ENCODE peak calls at places on chromosomes 7 and 10, in eight cellular contexts. I is neuronal stem cell; P is CD8-positive, alpha-beta T cell; B is breast epithelium; Z is ascending aorta; Y is fibroblast of lung; L is sigmoid colon; V is mammary epithelial cell. G is an unnamed sample.
A peak's percentile ranks its signal among the peaks of the same experiment; 100 is the strongest.

GRCh38 chr7:17685141-17685540 is 255.2 kb downstream of the SNX13 start:
- DNase-seq in B (no peak), L (no peak), P (no peak), V (no peak), I (no peak), Y (no peak), Z (no peak), G (no peak)

GRCh38 chr10:103838095-103838395 is 17.3 kb downstream of the SH3PXD2A start:
- DNase-seq in Y (no peak), B (no peak), L (peak; percentile 47), V (no peak), P (no peak), Z (no peak), I (no peak), G (no peak)

GRCh38 chr10:88901610-88902327 is 21.7 kb downstream of the STAMBPL1 start:
- DNase-seq in L (no peak), V (no peak), Y (peak; percentile 75), I (no peak), Z (no peak), P (no peak), B (no peak), G (no peak)

GRCh38 chr10:69861251-69862240 is 59.8 kb downstream of the COL13A1 start:
- DNase-seq in I (no peak), B (no peak), P (no peak), Y (peak; percentile 92), V (peak; percentile 92), Z (no peak), L (no peak), G (peak; percentile 9)

GRCh38 chr10:42950606-42951485 is 126.0 kb upstream of the RET start:
- DNase-seq in L (peak; percentile 52), Y (no peak), P (no peak), B (peak; percentile 6), Z (peak; percentile 52), V (no peak), I (no peak), G (no peak)

GRCh38 chr10:68086011-68086410 is 10.9 kb upstream of the HERC4 start:
- DNase-seq in B (no peak), L (no peak), Y (no peak), I (no peak), V (peak; percentile 21), Z (no peak), P (no peak), G (no peak)

GRCh38 chr10:79984851-79985250 is 35.9 kb upstream of the SFTPD start:
- DNase-seq in P (no peak), I (no peak), Y (peak; percentile 10), Z (no peak), B (peak; percentile 22), L (no peak), V (peak; percentile 93), G (no peak)

GRCh38 chr7:47806701-47807103 is 141.6 kb downstream of the PKD1L1 start:
- DNase-seq in L (peak; percentile 74), V (no peak), Z (no peak), I (no peak), Y (no peak), P (no peak), B (peak; percentile 28), G (peak; percentile 28)

GRCh38 chr7:152145853-152146466 is 120.5 kb downstream of the GALNT11 start:
- DNase-seq in B (no peak), I (peak; percentile 27), Y (peak; percentile 90), L (no peak), Z (no peak), P (peak; percentile 11), V (peak; percentile 51), G (no peak)

GRCh38 chr10:124094419-124094785 is 1.0 kb upstream of the CHST15 start:
- DNase-seq in Y (no peak), I (no peak), P (no peak), Z (no peak), B (no peak), V (no peak), L (no peak), G (no peak)

GRCh38 chr10:120600871-120601644 is 144.0 kb downstream of the PLPP4 start:
- DNase-seq in L (no peak), P (no peak), B (no peak), V (peak; percentile 5), Z (no peak), I (peak; percentile 38), Y (peak; percentile 53), G (peak; percentile 5)

GRCh38 chr7:74418076-74418475 is 35.6 kb upstream of the GTF2IRD1 start:
- DNase-seq in Y (no peak), V (no peak), L (no peak), Z (no peak), B (no peak), I (no peak), P (no peak), G (no peak)

GRCh38 chr7:78850093-78850740 is 603.2 kb downstream of the MAGI2 start:
- DNase-seq in L (no peak), B (no peak), V (no peak), I (no peak), Z (no peak), Y (no peak), P (no peak), G (no peak)

GRCh38 chr10:28135258-28135657 is 136.4 kb upstream of the ODAD2 start:
- DNase-seq in V (no peak), I (no peak), B (no peak), L (no peak), Z (no peak), P (no peak), Y (no peak), G (no peak)

GRCh38 chr10:89079991-89080390 is 89.4 kb downstream of the FAS start:
- DNase-seq in P (no peak), V (no peak), L (no peak), B (no peak), Z (no peak), Y (no peak), I (no peak), G (no peak)

GRCh38 chr7:100824499-100825214 is 2.7 kb downstream of the EPHB4 start:
- DNase-seq in Z (no peak), L (no peak), P (no peak), V (no peak), Y (no peak), B (no peak), I (no peak), G (no peak)

GRCh38 chr10:15015451-15015850 is 28.3 kb upstream of the OLAH start:
- DNase-seq in Z (no peak), B (no peak), I (no peak), P (no peak), Y (no peak), L (no peak), V (no peak), G (no peak)

GRCh38 chr7:42876182-42877068 is 35.4 kb downstream of the C7orf25 start:
- DNase-seq in I (peak; percentile 46), Z (no peak), B (no peak), L (peak; percentile 73), Y (peak; percentile 25), V (peak; percentile 40), P (no peak), G (peak; percentile 30)

GRCh38 chr7:90172624-90173023 is 18.4 kb downstream of the STEAP1 start:
- DNase-seq in V (no peak), Y (no peak), B (no peak), P (no peak), I (no peak), Z (no peak), L (no peak), G (no peak)

GRCh38 chr10:125265579-125265955 is 105.2 kb upstream of the CTBP2 start:
- DNase-seq in V (no peak), Y (peak; percentile 36), I (no peak), P (no peak), B (peak; percentile 51), L (no peak), Z (peak; percentile 51), G (no peak)

GRCh38 chr7:2393751-2394150 is 9.7 kb upstream of the CHST12 start:
- DNase-seq in Y (no peak), I (no peak), B (no peak), P (no peak), V (no peak), L (no peak), Z (no peak), G (no peak)

DNA sequence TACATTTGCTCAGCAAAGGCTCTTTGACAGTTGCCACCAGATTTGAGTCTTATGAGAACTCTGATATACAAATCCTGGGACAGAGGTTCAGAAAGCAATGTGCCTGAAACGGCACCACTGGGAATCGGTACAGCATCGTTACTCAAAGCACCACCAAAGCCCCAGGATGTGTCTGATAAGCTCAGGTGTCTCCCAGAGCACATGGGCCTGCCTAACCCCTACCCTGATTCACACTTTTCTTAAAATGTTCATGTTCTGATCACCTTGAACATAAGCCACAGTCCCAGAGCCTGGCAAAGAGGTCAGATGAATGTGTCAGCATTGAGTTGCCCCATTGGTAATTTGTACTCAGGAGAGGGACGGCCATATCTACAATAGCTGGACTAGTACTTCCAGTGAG is 545.8 kb upstream of the AUTS2 start:
- DNase-seq in P (no peak), Z (no peak), I (no peak), B (no peak), V (no peak), L (no peak), Y (no peak), G (no peak)
- H3K9me3 ChIP-seq in P (no peaks in the 10 kb centered on the region), Z (no peaks in the 10 kb centered on the region), I (peaks cover 3% of the 10 kb centered on the region), B (peaks cover 18% of the 10 kb centered on the region), V (peaks cover 36% of the 10 kb centered on the region), L (no peaks in the 10 kb centered on the region), Y (no peaks in the 10 kb centered on the region), G (peaks cover 9% of the 10 kb centered on the region)

GRCh38 chr10:100713859-100714565 is 31.4 kb upstream of the PAX2 start:
- DNase-seq in P (no peak), Y (no peak), B (no peak), V (no peak), L (peak; percentile 39), Z (no peak), I (no peak), G (no peak)

GRCh38 chr10:100715101-100715444 is 30.3 kb upstream of the PAX2 start:
- DNase-seq in B (no peak), Y (no peak), L (no peak), P (no peak), V (no peak), I (no peak), Z (no peak), G (no peak)

GRCh38 chr10:100717166-100717565 is 28.2 kb upstream of the PAX2 start:
- DNase-seq in P (no peak), L (no peak), B (no peak), Z (no peak), I (no peak), Y (no peak), V (no peak), G (no peak)

GRCh38 chr10:100714566-100714950 is 30.8 kb upstream of the PAX2 start:
- DNase-seq in I (no peak), P (no peak), Y (no peak), Z (no peak), L (no peak), B (no peak), V (no peak), G (no peak)

GRCh38 chr10:100715445-100716385 is 29.7 kb upstream of the PAX2 start:
- DNase-seq in Y (no peak), I (no peak), Z (no peak), P (no peak), L (peak; percentile 32), B (no peak), V (no peak), G (no peak)
- H3K4me3 ChIP-seq in Y (no peak overlapping the region), I (peak overlapping the region; percentile 23), Z (peak overlapping the region; percentile 33), P (no peak overlapping the region), L (peak overlapping the region; percentile 36), B (peak overlapping the region; percentile 18), V (no peak overlapping the region), G (peak overlapping the region; percentile 14)

GRCh38 chr7:142942746-142943145 is 3.5 kb downstream of the LLCFC1 start:
- DNase-seq in Z (no peak), I (no peak), L (no peak), P (no peak), B (no peak), Y (no peak), V (no peak), G (no peak)
- H3K9me3 ChIP-seq in Z (no peaks in the 10 kb centered on the region), I (no peaks in the 10 kb centered on the region), L (no peaks in the 10 kb centered on the region), P (no peaks in the 10 kb centered on the region), B (no peaks in the 10 kb centered on the region), Y (no peaks in the 10 kb centered on the region), V (no peaks in the 10 kb centered on the region), G (no peaks in the 10 kb centered on the region)

GRCh38 chr7:150406311-150406564 is 27.1 kb downstream of the ZNF775 start:
- DNase-seq in P (no peak), V (no peak), Y (no peak), Z (no peak), L (no peak), I (no peak), B (no peak), G (no peak)
- H3K4me3 ChIP-seq in P (peak overlapping the region; percentile 88), V (no peak overlapping the region), Y (peak overlapping the region; percentile 71), Z (peak overlapping the region; percentile 78), L (peak overlapping the region; percentile 74), I (peak overlapping the region; percentile 54), B (peak overlapping the region; percentile 71), G (peak overlapping the region; percentile 80)

G was measured in tibial nerve.